ENCODE peak calls at places on chromosomes 3 and 15, in seven cellular contexts. One of them, this sample, is unnamed.

GRCh38 chr3:133868758-133869429 is 26.8 kb downstream of the RAB6B start:
- DNase-seq in mammary epithelial cell: no peak
- DNase-seq in SJSA1: no peak
- DNase-seq in A549: no peak
- DNase-seq in spleen: no peak
- DNase-seq in fibroblast of lung: no peak
- DNase-seq in CD8-positive, alpha-beta memory T cell: no peak
- DNase-seq in this sample: peak; percentile 38

GRCh38 chr3:101902041-101902440 is 52.7 kb downstream of the NFKBIZ start:
- DNase-seq in CD8-positive, alpha-beta memory T cell: no peak
- DNase-seq in spleen: no peak
- DNase-seq in mammary epithelial cell: peak; percentile 98
- DNase-seq in SJSA1: peak; percentile 70
- DNase-seq in fibroblast of lung: peak; percentile 88
- DNase-seq in A549: peak; percentile 77
- DNase-seq in this sample: no peak

GRCh38 chr3:62622553-62623174 is 249.3 kb upstream of the FEZF2 start:
- DNase-seq in SJSA1: peak; percentile 22
- DNase-seq in A549: peak; percentile 34
- DNase-seq in spleen: no peak
- DNase-seq in mammary epithelial cell: peak; percentile 40
- DNase-seq in fibroblast of lung: peak; percentile 51
- DNase-seq in CD8-positive, alpha-beta memory T cell: no peak
- DNase-seq in this sample: no peak

GRCh38 chr3:179174316-179174715 is 26.2 kb downstream of the PIK3CA start:
- DNase-seq in spleen: no peak
- DNase-seq in A549: no peak
- DNase-seq in SJSA1: no peak
- DNase-seq in fibroblast of lung: no peak
- DNase-seq in mammary epithelial cell: no peak
- DNase-seq in CD8-positive, alpha-beta memory T cell: no peak
- DNase-seq in this sample: no peak

GRCh38 chr15:68595761-68596160 is 17.0 kb downstream of the CORO2B start:
- DNase-seq in mammary epithelial cell: no peak
- DNase-seq in SJSA1: no peak
- DNase-seq in spleen: peak; percentile 41
- DNase-seq in A549: no peak
- DNase-seq in CD8-positive, alpha-beta memory T cell: no peak
- DNase-seq in fibroblast of lung: no peak
- DNase-seq in this sample: no peak

GRCh38 chr15:45333550-45333949 is 44.8 kb downstream of the GATM start:
- DNase-seq in A549: peak; percentile 6
- DNase-seq in CD8-positive, alpha-beta memory T cell: no peak
- DNase-seq in fibroblast of lung: peak; percentile 19
- DNase-seq in SJSA1: no peak
- DNase-seq in spleen: no peak
- DNase-seq in mammary epithelial cell: peak; percentile 2
- DNase-seq in this sample: no peak

GRCh38 chr15:29043731-29044485 is 158.1 kb downstream of the APBA2 start:
- DNase-seq in spleen: peak; percentile 17
- DNase-seq in CD8-positive, alpha-beta memory T cell: no peak
- DNase-seq in fibroblast of lung: peak; percentile 93
- DNase-seq in SJSA1: peak; percentile 89
- DNase-seq in mammary epithelial cell: no peak
- DNase-seq in A549: no peak
- DNase-seq in this sample: no peak

GRCh38 chr3:195033531-195034091 is 237.3 kb downstream of the XXYLT1 start:
- DNase-seq in spleen: no peak
- DNase-seq in A549: no peak
- DNase-seq in SJSA1: no peak
- DNase-seq in fibroblast of lung: peak; percentile 3
- DNase-seq in mammary epithelial cell: no peak
- DNase-seq in CD8-positive, alpha-beta memory T cell: no peak
- DNase-seq in this sample: peak; percentile 68

GRCh38 chr15:91521996-91522395 is 331.5 kb upstream of the SLCO3A1 start:
- DNase-seq in A549: no peak
- DNase-seq in fibroblast of lung: peak; percentile 87
- DNase-seq in SJSA1: no peak
- DNase-seq in mammary epithelial cell: peak; percentile 72
- DNase-seq in spleen: no peak
- DNase-seq in CD8-positive, alpha-beta memory T cell: no peak
- DNase-seq in this sample: no peak

GRCh38 chr15:48119277-48119676 is 1.5 kb upstream of the SLC24A5 start:
- DNase-seq in A549: no peak
- DNase-seq in mammary epithelial cell: no peak
- DNase-seq in spleen: no peak
- DNase-seq in CD8-positive, alpha-beta memory T cell: no peak
- DNase-seq in SJSA1: no peak
- DNase-seq in fibroblast of lung: peak; percentile 5
- DNase-seq in this sample: no peak

GRCh38 chr15:38685686-38686339 is 121.2 kb upstream of the RASGRP1 start:
- DNase-seq in SJSA1: no peak
- DNase-seq in spleen: no peak
- DNase-seq in CD8-positive, alpha-beta memory T cell: no peak
- DNase-seq in fibroblast of lung: no peak
- DNase-seq in mammary epithelial cell: no peak
- DNase-seq in A549: no peak
- DNase-seq in this sample: no peak

GRCh38 chr3:182303169-182303568 is 490.1 kb upstream of the ATP11B start:
- DNase-seq in A549: no peak
- DNase-seq in CD8-positive, alpha-beta memory T cell: no peak
- DNase-seq in spleen: no peak
- DNase-seq in SJSA1: no peak
- DNase-seq in fibroblast of lung: no peak
- DNase-seq in mammary epithelial cell: peak; percentile 16
- DNase-seq in this sample: no peak

GRCh38 chr3:149441662-149442442 is 32.6 kb upstream of the TM4SF4 start:
- DNase-seq in A549: no peak
- DNase-seq in CD8-positive, alpha-beta memory T cell: no peak
- DNase-seq in SJSA1: no peak
- DNase-seq in spleen: no peak
- DNase-seq in mammary epithelial cell: no peak
- DNase-seq in fibroblast of lung: no peak
- DNase-seq in this sample: no peak

GRCh38 chr15:38127306-38127731 is 125.3 kb upstream of the SPRED1 start:
- DNase-seq in fibroblast of lung: peak; percentile 55
- DNase-seq in CD8-positive, alpha-beta memory T cell: no peak
- DNase-seq in spleen: no peak
- DNase-seq in SJSA1: no peak
- DNase-seq in A549: peak; percentile 30
- DNase-seq in mammary epithelial cell: peak; percentile 19
- DNase-seq in this sample: no peak

GRCh38 chr3:182364323-182364722 is 429.0 kb upstream of the ATP11B start:
- DNase-seq in A549: no peak
- DNase-seq in fibroblast of lung: peak; percentile 56
- DNase-seq in CD8-positive, alpha-beta memory T cell: no peak
- DNase-seq in SJSA1: peak; percentile 38
- DNase-seq in spleen: no peak
- DNase-seq in mammary epithelial cell: no peak
- DNase-seq in this sample: no peak

GRCh38 chr3:11077466-11077865 is 76.8 kb upstream of the HRH1 start:
- DNase-seq in CD8-positive, alpha-beta memory T cell: no peak
- DNase-seq in A549: peak; percentile 32
- DNase-seq in SJSA1: no peak
- DNase-seq in fibroblast of lung: peak; percentile 56
- DNase-seq in mammary epithelial cell: peak; percentile 28
- DNase-seq in spleen: no peak
- DNase-seq in this sample: no peak

GRCh38 chr3:157121522-157121921 is 38.4 kb downstream of the CCNL1 start:
- DNase-seq in spleen: no peak
- DNase-seq in A549: no peak
- DNase-seq in SJSA1: no peak
- DNase-seq in fibroblast of lung: no peak
- DNase-seq in CD8-positive, alpha-beta memory T cell: no peak
- DNase-seq in mammary epithelial cell: no peak
- DNase-seq in this sample: no peak

GRCh38 chr15:37902126-37902525 is 32.3 kb upstream of the TMCO5A start:
- DNase-seq in fibroblast of lung: no peak
- DNase-seq in A549: no peak
- DNase-seq in CD8-positive, alpha-beta memory T cell: no peak
- DNase-seq in spleen: no peak
- DNase-seq in SJSA1: no peak
- DNase-seq in mammary epithelial cell: no peak
- DNase-seq in this sample: no peak

GRCh38 chr15:63338170-63338569 is 43.5 kb downstream of the CA12 start:
- DNase-seq in spleen: no peak
- DNase-seq in A549: no peak
- DNase-seq in SJSA1: no peak
- DNase-seq in fibroblast of lung: peak; percentile 88
- DNase-seq in mammary epithelial cell: peak; percentile 89
- DNase-seq in CD8-positive, alpha-beta memory T cell: no peak
- DNase-seq in this sample: no peak

GRCh38 chr3:58198362-58198761 is 12.4 kb downstream of the DNASE1L3 start:
- DNase-seq in A549: no peak
- DNase-seq in CD8-positive, alpha-beta memory T cell: no peak
- DNase-seq in fibroblast of lung: no peak
- DNase-seq in mammary epithelial cell: no peak
- DNase-seq in SJSA1: no peak
- DNase-seq in spleen: no peak
- DNase-seq in this sample: no peak

GRCh38 chr15:89067751-89068150 is 20.5 kb upstream of the ABHD2 start:
- DNase-seq in mammary epithelial cell: peak; percentile 51
- DNase-seq in A549: no peak
- DNase-seq in SJSA1: no peak
- DNase-seq in fibroblast of lung: peak; percentile 86
- DNase-seq in spleen: no peak
- DNase-seq in CD8-positive, alpha-beta memory T cell: no peak
- DNase-seq in this sample: no peak

GRCh38 chr3:188631291-188632010 is 477.5 kb downstream of the LPP start:
- DNase-seq in spleen: no peak
- DNase-seq in A549: peak; percentile 9
- DNase-seq in SJSA1: peak; percentile 70
- DNase-seq in CD8-positive, alpha-beta memory T cell: no peak
- DNase-seq in fibroblast of lung: peak; percentile 90
- DNase-seq in mammary epithelial cell: peak; percentile 37
- DNase-seq in this sample: no peak

GRCh38 chr3:154480033-154480432 is 50.0 kb upstream of the GPR149 start:
- DNase-seq in spleen: no peak
- DNase-seq in mammary epithelial cell: no peak
- DNase-seq in CD8-positive, alpha-beta memory T cell: no peak
- DNase-seq in fibroblast of lung: no peak
- DNase-seq in A549: no peak
- DNase-seq in SJSA1: no peak
- DNase-seq in this sample: no peak
- H3K27ac ChIP-seq in spleen: no peak overlapping the region
- H3K27ac ChIP-seq in mammary epithelial cell: no peak overlapping the region
- H3K27ac ChIP-seq in CD8-positive, alpha-beta memory T cell: no peak overlapping the region
- H3K27ac ChIP-seq in fibroblast of lung: no peak overlapping the region
- H3K27ac ChIP-seq in A549: no peak overlapping the region
- H3K27ac ChIP-seq in SJSA1: no peak overlapping the region
- H3K27ac ChIP-seq in this sample: no peak overlapping the region

GRCh38 chr3:151896662-151897012 is 23.2 kb downstream of the SUCNR1 start:
- DNase-seq in mammary epithelial cell: peak; percentile 90
- DNase-seq in CD8-positive, alpha-beta memory T cell: no peak
- DNase-seq in A549: peak; percentile 28
- DNase-seq in fibroblast of lung: peak; percentile 63
- DNase-seq in spleen: no peak
- DNase-seq in SJSA1: no peak
- DNase-seq in this sample: no peak
- H3K27ac ChIP-seq in mammary epithelial cell: no peak overlapping the region
- H3K27ac ChIP-seq in CD8-positive, alpha-beta memory T cell: no peak overlapping the region
- H3K27ac ChIP-seq in A549: peak overlapping the region; percentile 66
- H3K27ac ChIP-seq in fibroblast of lung: no peak overlapping the region
- H3K27ac ChIP-seq in spleen: no peak overlapping the region
- H3K27ac ChIP-seq in SJSA1: no peak overlapping the region
- H3K27ac ChIP-seq in this sample: no peak overlapping the region

GRCh38 chr3:71101014-71101413 is 482.5 kb downstream of the FOXP1 start:
- DNase-seq in A549: peak; percentile 49
- DNase-seq in SJSA1: peak; percentile 70
- DNase-seq in fibroblast of lung: peak; percentile 81
- DNase-seq in CD8-positive, alpha-beta memory T cell: no peak
- DNase-seq in mammary epithelial cell: peak; percentile 88
- DNase-seq in spleen: no peak
- DNase-seq in this sample: no peak
- H3K27ac ChIP-seq in A549: peak overlapping the region; percentile 77
- H3K27ac ChIP-seq in SJSA1: peak overlapping the region; percentile 86
- H3K27ac ChIP-seq in fibroblast of lung: peak overlapping the region; percentile 94
- H3K27ac ChIP-seq in CD8-positive, alpha-beta memory T cell: no peak overlapping the region
- H3K27ac ChIP-seq in mammary epithelial cell: no peak overlapping the region
- H3K27ac ChIP-seq in spleen: no peak overlapping the region
- H3K27ac ChIP-seq in this sample: peak overlapping the region; percentile 26

GRCh38 chr15:78527325-78527724 is 12.9 kb upstream of the PSMA4 start:
- DNase-seq in mammary epithelial cell: no peak
- DNase-seq in fibroblast of lung: no peak
- DNase-seq in CD8-positive, alpha-beta memory T cell: no peak
- DNase-seq in A549: no peak
- DNase-seq in SJSA1: no peak
- DNase-seq in spleen: no peak
- DNase-seq in this sample: no peak

DNA sequence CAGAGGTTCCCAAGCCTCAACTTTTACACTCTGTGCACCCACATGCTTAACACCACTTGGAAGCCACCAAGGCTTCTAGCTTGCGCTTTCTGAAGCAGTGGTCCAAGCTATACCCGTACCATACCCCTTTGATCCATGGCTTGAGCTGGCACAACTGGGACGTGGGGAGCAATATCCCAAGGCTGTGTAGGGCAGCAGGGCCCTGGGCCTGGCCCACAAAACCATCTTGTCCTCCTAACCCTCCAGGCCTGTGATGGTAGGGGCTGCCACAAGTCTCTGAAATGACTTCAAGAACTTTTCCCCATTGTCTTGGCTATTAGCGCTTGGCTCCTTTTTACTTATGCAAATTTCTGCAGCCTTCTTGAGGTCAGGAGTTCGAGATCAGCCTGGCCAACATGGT is 16.0 kb upstream of the PSMA4 start:
- DNase-seq in A549: no peak
- DNase-seq in mammary epithelial cell: no peak
- DNase-seq in CD8-positive, alpha-beta memory T cell: no peak
- DNase-seq in fibroblast of lung: no peak
- DNase-seq in spleen: no peak
- DNase-seq in SJSA1: no peak
- DNase-seq in this sample: no peak
- H3K27ac ChIP-seq in A549: no peak overlapping the region
- H3K27ac ChIP-seq in mammary epithelial cell: no peak overlapping the region
- H3K27ac ChIP-seq in CD8-positive, alpha-beta memory T cell: no peak overlapping the region
- H3K27ac ChIP-seq in fibroblast of lung: no peak overlapping the region
- H3K27ac ChIP-seq in spleen: no peak overlapping the region
- H3K27ac ChIP-seq in SJSA1: no peak overlapping the region
- H3K27ac ChIP-seq in this sample: no peak overlapping the region

GRCh38 chr3:107235923-107236315 is 141.3 kb upstream of the CCDC54 start:
- DNase-seq in mammary epithelial cell: peak; percentile 86
- DNase-seq in fibroblast of lung: peak; percentile 76
- DNase-seq in CD8-positive, alpha-beta memory T cell: peak; percentile 64
- DNase-seq in spleen: no peak
- DNase-seq in A549: peak; percentile 69
- DNase-seq in SJSA1: peak; percentile 75
- DNase-seq in this sample: no peak
- H3K27ac ChIP-seq in mammary epithelial cell: peak overlapping the region; percentile 77
- H3K27ac ChIP-seq in fibroblast of lung: no peak overlapping the region
- H3K27ac ChIP-seq in CD8-positive, alpha-beta memory T cell: no peak overlapping the region
- H3K27ac ChIP-seq in spleen: peak overlapping the region; percentile 61
- H3K27ac ChIP-seq in A549: peak overlapping the region; percentile 69
- H3K27ac ChIP-seq in SJSA1: peak overlapping the region; percentile 78
- H3K27ac ChIP-seq in this sample: peak overlapping the region; percentile 33

GRCh38 chr3:277873-278272 is 81.3 kb downstream of the CHL1 start:
- DNase-seq in SJSA1: no peak
- DNase-seq in A549: no peak
- DNase-seq in CD8-positive, alpha-beta memory T cell: no peak
- DNase-seq in mammary epithelial cell: no peak
- DNase-seq in spleen: no peak
- DNase-seq in fibroblast of lung: no peak
- DNase-seq in this sample: no peak
- H3K27ac ChIP-seq in SJSA1: no peak overlapping the region
- H3K27ac ChIP-seq in A549: no peak overlapping the region
- H3K27ac ChIP-seq in CD8-positive, alpha-beta memory T cell: no peak overlapping the region
- H3K27ac ChIP-seq in mammary epithelial cell: no peak overlapping the region
- H3K27ac ChIP-seq in spleen: peak overlapping the region; percentile 77
- H3K27ac ChIP-seq in fibroblast of lung: no peak overlapping the region
- H3K27ac ChIP-seq in this sample: peak overlapping the region; percentile 26